ENCODE peak calls at places on chromosomes 16 and 17, in eight cellular contexts. C is type B pancreatic cell; W is NCI-H1417 treated with DMSO at 0.1 percent for 48 hours; K is T-helper 17 cell; T is bronchial epithelial cell; O is activated CD8-positive, alpha-beta memory T cell treated with anti-CD3 and anti-CD28 coated beads for 1 hour; D is activated T-cell treated with anti-CD3 and anti-CD28 coated beads, Interleukin-2, amount 50 U/mL, for 72 hours; U is mammary epithelial cell. V is an unnamed sample.

GRCh38 chr17:3865166-3865565 is 19.1 kb upstream of the NCBP3 start:
- DNase-seq in K (no peak), W (no peak), D (no peak), U (no peak), O (no peak), T (peak; percentile 13), C (no peak), V (no peak)

GRCh38 chr17:4641297-4642195 is at the start of gene ALOX15:
- DNase-seq in O (no peak), C (no peak), T (no peak), U (no peak), D (no peak), W (no peak), K (no peak), V (no peak)

GRCh38 chr17:61551255-61551742 is 39.7 kb downstream of the NACA2 start:
- DNase-seq in K (no peak), D (no peak), U (no peak), W (no peak), T (peak; percentile 37), C (no peak), O (no peak), V (peak; percentile 59)

GRCh38 chr16:56617212-56618085 is 8.1 kb upstream of the MT1E start:
- DNase-seq in C (no peak), D (peak; percentile 84), T (peak; percentile 56), U (peak; percentile 54), K (no peak), W (no peak), O (no peak), V (no peak)

GRCh38 chr16:4404967-4405696 is 11.3 kb downstream of the CORO7 start:
- DNase-seq in T (no peak), C (no peak), O (no peak), U (no peak), K (no peak), D (no peak), W (no peak), V (no peak)

GRCh38 chr16:11792404-11793260 is 4.4 kb downstream of the ZC3H7A start:
- DNase-seq in D (no peak), W (peak; percentile 89), U (no peak), K (no peak), O (no peak), C (no peak), T (no peak), V (no peak)

GRCh38 chr16:2040450-2041105 is 7.1 kb downstream of the NTHL1 start:
- DNase-seq in U (no peak), K (no peak), D (no peak), W (no peak), T (no peak), O (no peak), C (no peak), V (no peak)

GRCh38 chr16:14024300-14024699 is 46.8 kb upstream of the MRTFB start:
- DNase-seq in O (no peak), U (no peak), K (no peak), C (no peak), T (no peak), W (no peak), D (no peak), V (no peak)

GRCh38 chr16:3646348-3646920 is 8.1 kb upstream of the DNASE1 start:
- DNase-seq in D (no peak), T (peak; percentile 57), W (no peak), C (peak; percentile 50), O (no peak), U (no peak), K (no peak), V (peak; percentile 51)

GRCh38 chr17:75430159-75430748 is 24.8 kb upstream of the GRB2 start:
- DNase-seq in O (no peak), D (no peak), T (no peak), C (no peak), U (no peak), W (no peak), K (no peak), V (no peak)

GRCh38 chr17:3792481-3792880 is 8.5 kb downstream of the ITGAE start:
- DNase-seq in O (no peak), D (no peak), K (no peak), W (no peak), C (no peak), U (no peak), T (no peak), V (no peak)

GRCh38 chr16:87602821-87603683 is 744 bp downstream of the JPH3 start:
- DNase-seq in T (no peak), D (no peak), O (no peak), C (no peak), U (no peak), W (no peak), K (no peak), V (no peak)

GRCh38 chr17:78013683-78014467 is 55.4 kb downstream of the TNRC6C start:
- DNase-seq in U (peak; percentile 48), K (no peak), C (no peak), D (peak; percentile 38), T (peak; percentile 60), O (peak; percentile 10), W (peak; percentile 27), V (peak; percentile 54)

GRCh38 chr16:86211800-86212199 is 298.5 kb upstream of the FOXF1 start:
- DNase-seq in W (no peak), T (no peak), C (no peak), D (no peak), U (no peak), O (no peak), K (no peak), V (peak; percentile 72)

GRCh38 chr16:49918257-49918656 is 62.3 kb upstream of the ZNF423 start:
- DNase-seq in O (no peak), T (no peak), U (no peak), D (no peak), W (no peak), K (no peak), C (no peak), V (no peak)

GRCh38 chr16:72434159-72434558 is 262.2 kb upstream of the PMFBP1 start:
- DNase-seq in U (peak; percentile 4), D (no peak), T (peak; percentile 8), K (no peak), W (no peak), C (no peak), O (no peak), V (peak; percentile 43)

GRCh38 chr16:89052824-89053724 is 40.6 kb upstream of the ACSF3 start:
- DNase-seq in K (no peak), W (peak; percentile 26), D (peak; percentile 9), U (peak; percentile 62), T (no peak), O (no peak), C (no peak), V (peak; percentile 92)

GRCh38 chr17:18925187-18925586 is 26.8 kb upstream of the SLC5A10 start:
- DNase-seq in C (no peak), O (no peak), K (no peak), D (no peak), W (no peak), U (no peak), T (no peak), V (no peak)

GRCh38 chr17:63437287-63438091 is 8.6 kb downstream of the CYB561 start:
- DNase-seq in C (no peak), U (no peak), K (no peak), D (no peak), W (no peak), O (no peak), T (no peak), V (no peak)

GRCh38 chr16:17475104-17475503 is 4.3 kb upstream of the XYLT1 start:
- DNase-seq in T (no peak), D (peak; percentile 62), W (no peak), K (no peak), C (no peak), O (no peak), U (no peak), V (no peak)

GRCh38 chr16:2331932-2332267 is 8.6 kb downstream of the ABCA3 start:
- DNase-seq in O (no peak), D (no peak), K (no peak), T (no peak), W (no peak), C (no peak), U (no peak), V (no peak)

GRCh38 chr17:10932938-10933337 is 95.1 kb upstream of the PIRT start:
- DNase-seq in K (no peak), C (no peak), O (no peak), W (no peak), U (no peak), T (no peak), D (no peak), V (no peak)

GRCh38 chr16:31704138-31704537 is 169.5 kb upstream of the ZNF267 start:
- DNase-seq in O (no peak), K (no peak), T (no peak), W (no peak), D (no peak), C (no peak), U (no peak), V (no peak)

GRCh38 chr17:45149669-45150603 is 1.7 kb downstream of the HEXIM1 start:
- DNase-seq in U (peak; percentile 65), T (no peak), D (peak; percentile 57), K (no peak), O (no peak), W (no peak), C (no peak), V (no peak)

GRCh38 chr16:31474173-31474714 is 2.3 kb downstream of the TGFB1I1 start:
- DNase-seq in W (no peak), C (no peak), T (no peak), O (no peak), D (no peak), U (no peak), K (no peak), V (no peak)

GRCh38 chr17:44543213-44543904 is 13.9 kb upstream of the FZD2 start:
- DNase-seq in D (no peak), T (peak; percentile 73), K (no peak), C (no peak), U (peak; percentile 57), W (no peak), O (no peak), V (no peak)

GRCh38 chr16:11370084-11370931 is 25.0 kb downstream of the RMI2 start:
- DNase-seq in O (no peak), W (no peak), U (no peak), K (no peak), C (no peak), D (no peak), T (no peak), V (no peak)

GRCh38 chr17:10156579-10157488 is 41.6 kb downstream of the GAS7 start:
- DNase-seq in O (no peak), D (no peak), W (no peak), T (no peak), K (no peak), C (no peak), U (no peak), V (no peak)

GRCh38 chr17:35871415-35871814 is 2.7 kb upstream of the HEATR9 start:
- DNase-seq in C (no peak), W (no peak), K (no peak), D (peak; percentile 14), T (no peak), O (no peak), U (no peak), V (no peak)

GRCh38 chr16:85430523-85431381 is 182.4 kb upstream of the GSE1 start:
- DNase-seq in U (no peak), W (no peak), T (no peak), D (no peak), O (no peak), K (peak; percentile 6), C (no peak), V (no peak)

GRCh38 chr16:50298075-50298460 is 31.7 kb downstream of the ADCY7 start:
- DNase-seq in T (no peak), W (no peak), U (no peak), D (no peak), O (no peak), K (no peak), C (no peak), V (no peak)

GRCh38 chr16:1487395-1488053 is 1.2 kb downstream of the PTX4 start:
- DNase-seq in D (no peak), O (no peak), K (no peak), C (peak; percentile 67), T (no peak), U (no peak), W (no peak), V (no peak)

V was measured in HCT116.